ENCODE peak calls at places on chromosome 18, in five cellular contexts. S is dorsolateral prefrontal cortex, X is bronchial epithelial cell, J is H7, R is esophagus squamous epithelium. E is an unnamed sample. For H3K27me3, the result is how much of the 10 kb centered on the place peaks cover.

GRCh38 chr18:3789525-3789924 is 339.6 kb downstream of the TGIF1 start:
- DNase-seq in S (no peak), X (no peak), J (no peak), R (no peak), E (no peak)

GRCh38 chr18:70422061-70422965 is 133.5 kb downstream of the SOCS6 start:
- DNase-seq in S (peak), X (peak), J (no peak), R (no peak), E (no peak)

GRCh38 chr18:4468515-4468914 is 13.4 kb upstream of the DLGAP1 start:
- DNase-seq in S (no peak), X (no peak), J (peak), R (no peak), E (no peak)

GRCh38 chr18:3873698-3874495 is 423.9 kb downstream of the TGIF1 start:
- DNase-seq in S (no peak), X (no peak), J (no peak), R (no peak), E (no peak)

GRCh38 chr18:66759017-66759416 is 155.1 kb upstream of the CDH19 start:
- DNase-seq in S (no peak), X (no peak), J (no peak), R (no peak), E (no peak)

GRCh38 chr18:1034971-1035370 is 130.3 kb downstream of the ADCYAP1 start:
- DNase-seq in S (no peak), X (no peak), J (no peak), R (no peak), E (no peak)

GRCh38 chr18:295756-296155 is 27.9 kb upstream of the THOC1 start:
- DNase-seq in S (no peak), X (no peak), J (no peak), R (no peak), E (no peak)

GRCh38 chr18:39660141-39660540 is 2094.5 kb upstream of the CELF4 start:
- DNase-seq in S (no peak), X (peak), J (no peak), R (no peak), E (no peak)

GRCh38 chr18:75265872-75266271 is 55.3 kb downstream of the TSHZ1 start:
- DNase-seq in S (no peak), X (no peak), J (no peak), R (no peak), E (no peak)

GRCh38 chr18:75070625-75071483 is 138.1 kb downstream of the PTGR3 start:
- DNase-seq in S (no peak), X (peak), J (no peak), R (peak), E (peak)

GRCh38 chr18:11809895-11810294 is 41.3 kb upstream of the CHMP1B start:
- DNase-seq in S (no peak), X (no peak), J (peak), R (no peak), E (no peak)

GRCh38 chr18:67926929-67927864 is 410.7 kb upstream of the DSEL start:
- DNase-seq in S (no peak), X (no peak), J (no peak), R (no peak), E (no peak)

GRCh38 chr18:71370095-71370494 is 1081.2 kb downstream of the SOCS6 start:
- DNase-seq in S (no peak), X (no peak), J (no peak), R (no peak), E (no peak)

GRCh38 chr18:37666986-37667385 is 101.4 kb upstream of the CELF4 start:
- DNase-seq in S (no peak), X (no peak), J (no peak), R (no peak), E (no peak)

GRCh38 chr18:5449858-5450509 is 93.8 kb downstream of the EPB41L3 start:
- DNase-seq in S (no peak), X (no peak), J (no peak), R (no peak), E (no peak)

GRCh38 chr18:23437357-23438045 is 15.6 kb upstream of the RIOK3 start:
- DNase-seq in S (peak), X (peak), J (peak), R (no peak), E (peak)

GRCh38 chr18:23032030-23032582 is 99.0 kb downstream of the RBBP8 start:
- DNase-seq in S (no peak), X (peak), J (peak), R (no peak), E (no peak)

GRCh38 chr18:34976534-34976898 is 64.7 kb upstream of the MAPRE2 start:
- DNase-seq in S (no peak), X (no peak), J (no peak), R (no peak), E (no peak)

GRCh38 chr18:54112356-54112755 is 112.1 kb downstream of the MBD2 start:
- DNase-seq in S (no peak), X (no peak), J (no peak), R (no peak), E (no peak)

GRCh38 chr18:48950536-48951447 is at the start of gene SMAD7:
- DNase-seq in S (no peak), X (no peak), J (peak), R (no peak), E (no peak)

GRCh38 chr18:54828986-54829385 is 709 bp downstream of the RAB27B start:
- DNase-seq in S (no peak), X (peak), J (no peak), R (no peak), E (no peak)

GRCh38 chr18:56799756-56800155 is 148.6 kb downstream of the WDR7 start:
- DNase-seq in S (no peak), X (peak), J (no peak), R (no peak), E (no peak)

GRCh38 chr18:9796933-9797549 is 88.7 kb upstream of the TXNDC2 start:
- DNase-seq in S (peak), X (no peak), J (no peak), R (no peak), E (no peak)

GRCh38 chr18:53764086-53764485 is 460.4 kb downstream of the MBD2 start:
- DNase-seq in S (no peak), X (no peak), J (no peak), R (no peak), E (no peak)

GRCh38 chr18:22378672-22379282 is 38.9 kb downstream of the CTAGE1 start:
- DNase-seq in S (no peak), X (peak), J (peak), R (no peak), E (peak)

GRCh38 chr18:3012306-3012919 is 531 bp downstream of the LPIN2 start:
- DNase-seq in S (peak), X (no peak), J (peak), R (no peak), E (peak)

GRCh38 chr18:37322497-37323035 is 243.0 kb downstream of the CELF4 start:
- DNase-seq in S (peak), X (peak), J (peak), R (no peak), E (peak)

GRCh38 chr18:37845498-37845897 is 279.9 kb upstream of the CELF4 start:
- DNase-seq in S (no peak), X (no peak), J (no peak), R (no peak), E (no peak)

GRCh38 chr18:6648581-6648980 is 80.9 kb upstream of the ARHGAP28 start:
- DNase-seq in S (no peak), X (peak), J (no peak), R (no peak), E (no peak)

DNA sequence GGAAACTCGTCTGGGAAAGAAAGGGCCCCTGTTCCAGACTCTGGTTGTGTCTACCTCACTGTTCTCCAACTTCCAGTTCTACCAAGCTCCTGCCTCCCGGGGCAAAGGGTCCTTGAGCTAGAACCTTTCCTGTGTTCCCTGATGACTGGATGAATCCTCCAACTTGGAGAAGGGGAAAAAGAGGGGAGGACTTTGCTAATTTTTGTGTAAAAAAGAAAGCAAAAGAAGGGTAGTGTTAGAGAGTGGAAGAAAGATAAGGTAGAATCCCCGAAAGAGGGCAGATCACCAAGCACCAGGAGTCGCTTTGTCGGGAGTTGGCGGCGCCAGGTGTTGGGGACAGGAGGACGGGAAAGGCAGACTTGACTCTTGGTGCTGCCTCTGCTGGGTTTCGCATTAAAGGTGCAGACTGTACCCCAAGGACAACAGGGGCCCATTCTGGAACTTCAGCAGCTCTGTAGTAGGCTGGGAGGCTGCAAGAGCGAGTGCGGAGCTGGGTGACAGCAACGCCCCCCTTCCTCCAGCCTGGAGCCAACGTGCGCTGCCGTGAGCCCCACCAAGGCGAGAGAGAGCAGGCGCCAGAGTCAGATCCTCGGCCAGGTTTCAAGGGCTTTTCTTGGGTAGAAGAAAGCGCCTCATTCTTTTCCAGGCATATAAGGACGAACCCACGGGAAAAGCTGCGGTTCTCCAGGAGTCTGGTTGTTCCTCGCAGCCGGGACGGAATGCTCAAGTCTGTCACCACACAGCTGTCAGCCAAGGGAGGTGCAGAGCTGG is 1.7 kb downstream of the DOK6 start:
- DNase-seq in S (no peak), X (no peak), J (peak), R (no peak), E (no peak)
- H3K27me3 ChIP-seq in S (under half), X (under half), J (under half), R (half or more), E (under half)

GRCh38 chr18:76657428-76657827 is 162.4 kb upstream of the ZNF516 start:
- DNase-seq in S (no peak), X (no peak), J (no peak), R (no peak), E (peak)
- H3K27me3 ChIP-seq in S (under half), X (under half), J (under half), R (under half), E (under half)

GRCh38 chr18:77148289-77148688 is 15.7 kb upstream of the MBP start:
- DNase-seq in S (peak), X (no peak), J (no peak), R (no peak), E (no peak)
- H3K27me3 ChIP-seq in S (under half), X (under half), J (under half), R (under half), E (under half)

GRCh38 chr18:59279193-59279592 is 5.9 kb upstream of the RAX start:
- DNase-seq in S (no peak), X (no peak), J (no peak), R (no peak), E (no peak)
- H3K27me3 ChIP-seq in S (half or more), X (under half), J (half or more), R (under half), E (under half)

GRCh38 chr18:63318882-63319382 is 637 bp downstream of the BCL2 start:
- DNase-seq in S (no peak), X (peak), J (no peak), R (no peak), E (no peak)

GRCh38 chr18:63319383-63320040 is at the start of gene BCL2:
- DNase-seq in S (peak), X (no peak), J (peak), R (no peak), E (peak)

GRCh38 chr18:63320690-63321265 is 1.2 kb upstream of the BCL2 start:
- DNase-seq in S (peak), X (peak), J (peak), R (peak), E (peak)

GRCh38 chr18:63321291-63321690 is 1.7 kb upstream of the BCL2 start:
- DNase-seq in S (no peak), X (no peak), J (no peak), R (no peak), E (no peak)

GRCh38 chr18:63320041-63320689 is 596 bp upstream of the BCL2 start:
- DNase-seq in S (peak), X (peak), J (peak), R (peak), E (peak)
- H3K27me3 ChIP-seq in S (under half), X (under half), J (under half), R (under half), E (under half)

DNA sequence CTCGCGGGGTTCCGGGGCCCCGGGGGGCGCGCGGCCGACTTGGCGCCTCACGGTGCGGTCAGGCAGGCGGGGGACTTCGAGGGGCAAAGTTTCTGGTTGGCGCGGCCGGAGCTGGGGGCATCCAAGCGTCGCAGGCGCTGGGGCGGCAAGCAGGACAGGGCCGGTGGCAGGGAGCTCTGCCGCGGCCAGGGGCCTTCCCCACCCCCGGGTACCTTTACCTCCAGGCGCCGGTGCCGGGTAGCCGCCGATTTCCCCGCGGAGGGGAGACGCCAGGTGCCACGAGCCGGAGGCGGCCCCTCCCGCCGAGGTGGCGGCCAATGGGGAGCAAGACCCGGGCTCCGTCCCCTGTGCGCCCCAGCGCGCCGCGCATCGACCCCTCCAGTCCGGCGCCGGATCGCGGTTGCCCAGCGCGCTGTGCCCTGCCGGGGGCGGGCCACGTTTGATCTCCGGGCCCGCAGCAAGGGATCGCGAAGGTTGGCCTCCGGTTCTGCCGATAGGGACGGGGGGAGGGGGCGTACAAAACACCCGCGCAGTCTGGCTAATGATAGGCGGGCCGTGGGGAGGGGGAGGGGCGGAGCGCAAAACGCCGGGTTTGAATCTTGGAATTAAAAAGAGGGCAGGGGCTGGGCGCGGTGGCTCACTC is at the start of gene ST8SIA5:
- DNase-seq in S (no peak), X (no peak), J (peak), R (no peak), E (no peak)
- H3K27me3 ChIP-seq in S (under half), X (under half), J (under half), R (half or more), E (under half)

GRCh38 chr18:73793386-73793785 is 354.2 kb downstream of the FBXO15 start:
- DNase-seq in S (no peak), X (peak), J (no peak), R (no peak), E (no peak)

DNA sequence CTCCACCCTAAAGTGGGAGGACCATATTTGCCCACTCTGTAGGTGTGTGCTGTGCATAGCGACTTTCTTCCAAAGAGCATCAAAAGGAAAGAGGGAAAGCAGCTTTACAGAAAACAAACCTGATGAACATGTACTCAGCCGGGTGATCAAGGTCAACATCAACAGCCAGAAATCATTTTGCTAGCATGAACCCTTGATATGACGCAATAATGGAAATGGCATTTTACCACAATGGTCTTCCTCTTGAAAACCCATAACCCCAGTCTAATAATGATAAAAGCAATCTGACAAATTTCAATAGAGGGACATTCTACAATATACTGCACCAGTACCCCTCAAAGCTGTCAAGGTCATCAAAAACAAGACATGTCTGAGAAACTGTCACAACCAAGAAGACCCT is 350.2 kb downstream of the FBXO15 start:
- DNase-seq in S (no peak), X (no peak), J (no peak), R (no peak), E (no peak)
- H3K27me3 ChIP-seq in S (under half), X (under half), J (under half), R (under half), E (under half)

GRCh38 chr18:78659748-78660147 is 319.9 kb upstream of the SALL3 start:
- DNase-seq in S (no peak), X (no peak), J (peak), R (no peak), E (peak)
- H3K27me3 ChIP-seq in S (under half), X (under half), J (under half), R (under half), E (under half)